ENCODE peak calls at places on chromosomes 6 and 20, in seven cellular contexts. X, H, C, N, S, J and R are unnamed samples.

GRCh38 chr20:59121714-59122376 is 41.8 kb upstream of the ZNF831 start:
- DNase-seq in S (peak), C (peak), J (no peak), N (no peak), X (no peak), H (peak), R (no peak)

GRCh38 chr6:108746411-108746810 is 101.8 kb upstream of the ARMC2 start:
- DNase-seq in X (no peak), C (no peak), H (no peak), S (no peak), N (no peak), J (peak), R (no peak)

GRCh38 chr6:169008641-169009040 is 245.0 kb downstream of the THBS2 start:
- DNase-seq in N (no peak), X (no peak), C (no peak), S (no peak), J (no peak), H (peak), R (no peak)

GRCh38 chr6:114258376-114258775 is 84.4 kb downstream of the HS3ST5 start:
- DNase-seq in C (no peak), S (no peak), H (peak), X (no peak), J (no peak), N (no peak), R (no peak)

GRCh38 chr6:157941101-157941863 is 40.4 kb upstream of the SYNJ2 start:
- DNase-seq in C (no peak), N (no peak), J (no peak), H (no peak), S (no peak), X (no peak), R (no peak)

GRCh38 chr20:39538317-39538716 is 576.2 kb downstream of the DHX35 start:
- DNase-seq in S (no peak), C (no peak), J (no peak), X (no peak), N (no peak), H (no peak), R (no peak)

GRCh38 chr6:12422848-12423247 is 132.7 kb downstream of the EDN1 start:
- DNase-seq in N (no peak), J (no peak), X (no peak), H (no peak), S (no peak), C (no peak), R (no peak)

GRCh38 chr6:37516920-37517405 is 17.3 kb upstream of the CCDC167 start:
- DNase-seq in S (no peak), C (no peak), H (no peak), J (no peak), N (no peak), X (no peak), R (no peak)

GRCh38 chr6:108114861-108115597 is 40.5 kb upstream of the OSTM1 start:
- DNase-seq in H (peak), J (peak), X (peak), C (peak), S (peak), N (no peak), R (peak)

GRCh38 chr6:155530219-155530834 is 74.7 kb upstream of the NOX3 start:
- DNase-seq in X (peak), H (peak), J (no peak), S (no peak), N (no peak), C (no peak), R (peak)

GRCh38 chr20:13022401-13023170 is 13.8 kb downstream of the SPTLC3 start:
- DNase-seq in J (no peak), C (no peak), H (no peak), N (no peak), X (peak), S (no peak), R (peak)

GRCh38 chr6:6319947-6320811 is at the start of gene F13A1:
- DNase-seq in X (no peak), J (no peak), S (no peak), N (no peak), H (peak), C (peak), R (no peak)

GRCh38 chr6:14200047-14200446 is 82.5 kb downstream of the CD83 start:
- DNase-seq in J (no peak), N (no peak), X (no peak), S (no peak), H (no peak), C (no peak), R (peak)
- H3K23ac ChIP-seq in J (no peak), N (no peak), X (no peak), S (no peak), H (no peak), C (no peak), R (no peak)

GRCh38 chr20:41169184-41169690 is 31.9 kb downstream of the PLCG1 start:
- DNase-seq in X (no peak), C (no peak), H (no peak), N (no peak), J (no peak), S (no peak), R (no peak)
- H3K23ac ChIP-seq in X (no peak), C (no peak), H (no peak), N (no peak), J (no peak), S (no peak), R (no peak)

DNA sequence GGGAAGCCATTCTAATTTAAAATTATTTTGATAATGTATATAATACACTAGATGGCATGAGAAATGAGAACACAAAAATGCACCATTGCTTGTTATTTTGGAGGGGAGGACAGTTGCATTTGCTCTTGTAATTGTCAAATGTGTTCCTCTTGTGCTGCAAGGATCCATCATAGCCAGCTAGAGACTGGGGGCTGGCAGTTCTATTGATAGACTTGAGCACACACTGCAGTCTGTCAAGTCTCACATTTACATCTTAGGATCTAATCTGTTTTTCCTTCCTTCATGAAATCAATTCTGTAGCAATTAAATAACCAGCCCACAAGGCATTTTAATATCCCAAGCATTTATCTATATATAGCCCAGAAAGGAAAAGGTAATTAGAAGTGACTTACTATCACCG is 143.1 kb upstream of the STXBP5 start:
- DNase-seq in X (no peak), H (no peak), C (no peak), J (no peak), N (no peak), S (no peak), R (no peak)
- H3K23ac ChIP-seq in X (no peak), H (no peak), C (no peak), J (no peak), N (no peak), S (no peak), R (no peak)

GRCh38 chr6:128156315-128157111 is 255.7 kb upstream of the THEMIS start:
- DNase-seq in J (no peak), H (no peak), C (no peak), X (no peak), N (no peak), S (no peak), R (no peak)
- H3K23ac ChIP-seq in J (no peak), H (no peak), C (no peak), X (no peak), N (no peak), S (no peak), R (peak)

GRCh38 chr20:22834651-22835256 is 200.4 kb upstream of the SSTR4 start:
- DNase-seq in N (no peak), S (no peak), X (no peak), C (no peak), H (no peak), J (no peak), R (no peak)

GRCh38 chr20:22838001-22838400 is 197.1 kb upstream of the SSTR4 start:
- DNase-seq in S (no peak), N (no peak), C (no peak), X (no peak), H (no peak), J (no peak), R (no peak)

GRCh38 chr20:22836211-22836610 is 198.9 kb upstream of the SSTR4 start:
- DNase-seq in H (peak), J (peak), S (no peak), X (peak), N (no peak), C (no peak), R (no peak)

GRCh38 chr20:22833851-22834250 is 201.3 kb upstream of the SSTR4 start:
- DNase-seq in X (peak), C (no peak), H (peak), J (no peak), S (no peak), N (no peak), R (no peak)

GRCh38 chr20:22836877-22837276 is 198.2 kb upstream of the SSTR4 start:
- DNase-seq in C (no peak), J (no peak), X (peak), H (no peak), N (no peak), S (no peak), R (no peak)
- H3K23ac ChIP-seq in C (no peak), J (no peak), X (no peak), H (no peak), N (no peak), S (no peak), R (no peak)

GRCh38 chr20:49447364-49447763 is 35.1 kb downstream of the KCNB1 start:
- DNase-seq in S (no peak), C (no peak), J (no peak), H (no peak), N (no peak), X (no peak), R (no peak)

GRCh38 chr20:49444553-49444990 is 37.9 kb downstream of the KCNB1 start:
- DNase-seq in J (no peak), S (no peak), X (no peak), H (no peak), C (no peak), N (no peak), R (no peak)

GRCh38 chr20:49446808-49447207 is 35.7 kb downstream of the KCNB1 start:
- DNase-seq in S (peak), C (peak), J (no peak), X (peak), H (peak), N (no peak), R (no peak)

GRCh38 chr20:49446080-49446479 is 36.4 kb downstream of the KCNB1 start:
- DNase-seq in N (no peak), J (no peak), S (no peak), C (no peak), X (no peak), H (no peak), R (no peak)

GRCh38 chr20:49445176-49445575 is 37.3 kb downstream of the KCNB1 start:
- DNase-seq in X (no peak), H (peak), J (no peak), C (no peak), N (no peak), S (no peak), R (no peak)
- H3K23ac ChIP-seq in X (no peak), H (no peak), J (no peak), C (no peak), N (no peak), S (no peak), R (no peak)

GRCh38 chr20:38228436-38228835 is 32.1 kb downstream of the KIAA1755 start:
- DNase-seq in X (no peak), C (no peak), S (no peak), N (no peak), H (peak), J (no peak), R (no peak)
- H3K23ac ChIP-seq in X (no peak), C (no peak), S (no peak), N (no peak), H (no peak), J (no peak), R (no peak)

GRCh38 chr6:104527311-104527710 is 332.4 kb downstream of the HACE1 start:
- DNase-seq in X (no peak), J (no peak), H (no peak), N (no peak), C (no peak), S (no peak), R (no peak)
- H3K23ac ChIP-seq in X (no peak), J (no peak), H (no peak), N (no peak), C (no peak), S (no peak), R (no peak)